ENCODE peak calls at places on chromosomes 2 and 18, in seven cellular contexts. G, P, L, I, H, N and T are unnamed samples.

GRCh38 chr2:169131587-169132512 is 62.5 kb downstream of the DHRS9 start:
- DNase-seq in P (no peak), N (no peak), H (no peak), G (peak; percentile 70), I (no peak), L (peak; percentile 81), T (no peak)

GRCh38 chr2:220228310-220229006 is 601.0 kb downstream of the SLC4A3 start:
- DNase-seq in P (no peak), H (no peak), I (no peak), L (peak; percentile 96), G (peak; percentile 45), N (peak; percentile 26), T (peak; percentile 84)

GRCh38 chr2:28956415-28956826 is 24.7 kb upstream of the TOGARAM2 start:
- DNase-seq in N (no peak), I (no peak), G (no peak), L (no peak), P (no peak), H (peak; percentile 44), T (no peak)

GRCh38 chr2:100731535-100731981 is 88.4 kb upstream of the NPAS2 start:
- DNase-seq in N (no peak), H (no peak), G (peak; percentile 59), P (no peak), I (no peak), L (peak; percentile 83), T (peak; percentile 75)

GRCh38 chr2:84646514-84646913 is 130.2 kb downstream of the DNAH6 start:
- DNase-seq in L (no peak), G (no peak), P (no peak), I (no peak), N (no peak), H (no peak), T (no peak)

GRCh38 chr2:12717191-12717987 is 653 bp downstream of the TRIB2 start:
- DNase-seq in N (peak; percentile 81), P (peak; percentile 63), L (peak; percentile 74), H (peak; percentile 47), G (no peak), I (peak; percentile 72), T (no peak)

GRCh38 chr2:231605607-231606091 is 13.0 kb downstream of the TEX44 start:
- DNase-seq in P (peak; percentile 35), L (no peak), N (peak; percentile 48), I (peak; percentile 48), H (no peak), G (no peak), T (no peak)

GRCh38 chr18:10297079-10297478 is 157.4 kb upstream of the APCDD1 start:
- DNase-seq in N (no peak), I (no peak), G (no peak), H (no peak), L (no peak), P (no peak), T (no peak)

GRCh38 chr2:217826505-217826904 is 176.3 kb downstream of the TNS1 start:
- DNase-seq in I (no peak), L (no peak), P (peak; percentile 44), H (no peak), G (no peak), N (no peak), T (no peak)

GRCh38 chr2:1884933-1885580 is 140.7 kb upstream of the PXDN start:
- DNase-seq in G (no peak), H (no peak), L (no peak), I (no peak), P (no peak), N (no peak), T (no peak)

GRCh38 chr2:86078801-86079545 is 26.7 kb downstream of the POLR1A start:
- DNase-seq in H (peak; percentile 30), P (peak; percentile 52), G (no peak), N (peak; percentile 73), I (no peak), L (peak; percentile 31), T (peak; percentile 43)

GRCh38 chr2:165902929-165903328 is 50.6 kb downstream of the TTC21B start:
- DNase-seq in P (no peak), H (no peak), L (no peak), N (no peak), I (no peak), G (no peak), T (no peak)

GRCh38 chr2:111904726-111905476 is 6.5 kb downstream of the MERTK start:
- DNase-seq in P (no peak), G (no peak), L (no peak), N (no peak), H (no peak), I (no peak), T (no peak)
- H3K27ac ChIP-seq in P (no peak overlapping the region), G (no peak overlapping the region), L (no peak overlapping the region), N (peak overlapping the region; percentile 75), H (no peak overlapping the region), I (no peak overlapping the region), T (no peak overlapping the region)

DNA sequence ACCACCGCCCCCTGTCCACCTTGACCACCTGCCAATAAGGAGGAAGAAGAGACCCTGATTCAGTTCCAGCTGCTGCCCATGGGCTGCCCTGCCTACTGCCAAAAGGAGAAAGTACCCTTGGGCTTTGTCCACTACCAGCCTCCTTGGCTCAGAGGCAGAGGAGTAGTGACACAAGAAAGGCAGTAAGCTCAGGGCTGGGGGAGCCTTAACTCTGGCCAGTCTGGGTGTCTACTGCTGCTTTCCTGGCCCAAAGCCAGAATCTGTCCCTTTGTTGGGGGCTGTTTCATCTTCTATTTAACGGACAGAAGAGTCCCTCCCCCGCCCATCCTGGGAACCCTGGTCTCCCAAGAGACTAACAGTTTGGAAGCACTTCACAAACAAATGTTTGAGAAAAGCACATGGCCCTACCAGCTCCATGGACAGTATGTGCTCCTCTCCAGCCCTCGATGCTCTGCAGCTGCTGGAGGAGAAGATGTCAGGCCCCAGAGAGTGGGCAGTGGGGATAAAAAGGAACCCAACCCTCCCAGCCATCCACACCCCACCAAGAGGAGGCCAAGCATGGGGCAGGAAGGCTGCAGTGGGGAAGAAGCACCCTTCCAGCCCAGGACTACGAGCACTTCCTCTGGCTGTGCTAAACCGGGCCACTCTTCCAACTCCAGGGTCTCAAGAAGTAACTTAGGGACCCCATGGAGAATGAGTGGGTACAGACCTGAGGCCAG is 1.3 kb downstream of the ATG9A start:
- DNase-seq in L (no peak), N (no peak), H (no peak), I (no peak), P (no peak), G (no peak), T (no peak)
- H3K27ac ChIP-seq in L (no peak overlapping the region), N (peak overlapping the region; percentile 95), H (no peak overlapping the region), I (peak overlapping the region; percentile 34), P (peak overlapping the region; percentile 96), G (peak overlapping the region; percentile 91), T (peak overlapping the region; percentile 92)

GRCh38 chr2:230412369-230412706 is 3.7 kb upstream of the SP100 start:
- DNase-seq in P (no peak), I (no peak), N (no peak), G (no peak), H (no peak), L (no peak), T (no peak)

GRCh38 chr2:230411484-230412368 is 4.3 kb upstream of the SP100 start:
- DNase-seq in H (no peak), N (peak; percentile 73), P (peak; percentile 58), I (peak; percentile 76), L (peak; percentile 56), G (no peak), T (no peak)

GRCh38 chr2:230410263-230410662 is 5.7 kb upstream of the SP100 start:
- DNase-seq in G (no peak), P (no peak), N (no peak), L (no peak), I (no peak), H (no peak), T (no peak)

GRCh38 chr2:230412846-230413245 is 3.2 kb upstream of the SP100 start:
- DNase-seq in N (no peak), H (no peak), G (no peak), P (no peak), I (no peak), L (no peak), T (no peak)

DNA sequence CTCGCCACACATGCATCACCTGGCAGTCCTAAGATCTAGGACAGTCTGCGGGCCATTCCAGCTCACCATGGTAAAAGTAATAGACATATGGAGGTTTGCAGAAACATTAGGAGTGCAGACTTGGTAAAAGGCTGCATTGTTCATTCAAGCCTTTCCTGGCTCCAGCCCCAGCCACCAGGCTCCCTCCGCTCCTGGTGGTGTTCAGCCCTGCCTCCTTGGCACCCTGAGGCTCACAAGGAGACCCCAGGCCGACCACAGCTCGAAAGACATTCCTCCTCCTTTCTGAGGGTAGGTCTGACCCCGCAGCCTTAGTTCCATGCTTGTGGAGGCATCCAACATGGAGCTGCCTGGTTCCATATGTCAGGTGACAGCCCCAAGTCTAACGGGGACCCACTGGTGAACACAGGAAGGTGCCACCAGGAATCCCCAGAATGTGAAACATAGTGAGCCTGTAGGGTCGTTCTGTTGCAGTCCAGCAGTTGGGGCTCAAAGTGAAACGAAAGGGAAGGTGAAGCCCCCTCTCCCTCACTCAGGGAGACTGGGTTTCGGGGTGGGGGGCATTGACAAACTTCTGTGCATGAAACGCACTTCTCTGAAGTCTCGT is 5.0 kb upstream of the SP100 start:
- DNase-seq in H (no peak), N (no peak), L (no peak), I (no peak), P (no peak), G (no peak), T (no peak)
- H3K27ac ChIP-seq in H (peak overlapping the region; percentile 83), N (peak overlapping the region; percentile 96), L (no peak overlapping the region), I (peak overlapping the region; percentile 76), P (peak overlapping the region; percentile 94), G (no peak overlapping the region), T (no peak overlapping the region)

GRCh38 chr2:121362776-121363175 is 77.8 kb upstream of the TFCP2L1 start:
- DNase-seq in L (no peak), N (no peak), P (no peak), H (no peak), G (no peak), I (no peak), T (no peak)
- H3K27ac ChIP-seq in L (peak overlapping the region; percentile 95), N (peak overlapping the region; percentile 67), P (no peak overlapping the region), H (no peak overlapping the region), G (peak overlapping the region; percentile 70), I (no peak overlapping the region), T (peak overlapping the region; percentile 80)

GRCh38 chr2:189179607-189179979 is at the start of gene COL5A2:
- DNase-seq in H (no peak), L (no peak), G (no peak), N (peak; percentile 40), P (no peak), I (peak; percentile 52), T (peak; percentile 20)
- H3K27ac ChIP-seq in H (no peak within 1 kb of the TSS), L (no peak within 1 kb of the TSS), G (peak within 1 kb of the TSS; percentile 15), N (peak within 1 kb of the TSS; percentile 28), P (peak within 1 kb of the TSS; percentile 3), I (peak within 1 kb of the TSS; percentile 9), T (no peak within 1 kb of the TSS)

GRCh38 chr2:96759548-96759947 is 1.2 kb upstream of the CNNM4 start:
- DNase-seq in N (no peak), G (no peak), H (no peak), L (no peak), P (no peak), I (no peak), T (no peak)
- H3K27ac ChIP-seq in N (no peak overlapping the region), G (no peak overlapping the region), H (no peak overlapping the region), L (no peak overlapping the region), P (no peak overlapping the region), I (no peak overlapping the region), T (no peak overlapping the region)